ENCODE peak calls at places on chromosomes 5 and 9, in five cellular contexts. One of them, this sample, is unnamed.
A peak's percentile ranks its signal among the peaks of the same experiment; 100 is the strongest.

GRCh38 chr9:123011380-123011779 is 22.1 kb upstream of the GPR21 start:
- DNase-seq in effector memory CD4-positive, alpha-beta T cell: no peak
- DNase-seq in neuronal stem cell: no peak
- DNase-seq in endothelial cell of umbilical vein: no peak
- DNase-seq in pancreas: no peak
- DNase-seq in this sample: no peak

GRCh38 chr5:104998169-104998568 is 1435.6 kb upstream of the NUDT12 start:
- DNase-seq in effector memory CD4-positive, alpha-beta T cell: no peak
- DNase-seq in neuronal stem cell: no peak
- DNase-seq in endothelial cell of umbilical vein: no peak
- DNase-seq in pancreas: no peak
- DNase-seq in this sample: no peak

GRCh38 chr5:77871946-77872345 is 95.8 kb upstream of the TBCA start:
- DNase-seq in neuronal stem cell: no peak
- DNase-seq in endothelial cell of umbilical vein: no peak
- DNase-seq in pancreas: no peak
- DNase-seq in effector memory CD4-positive, alpha-beta T cell: no peak
- DNase-seq in this sample: no peak

GRCh38 chr9:128684325-128685021 is 4.5 kb upstream of the SET start:
- DNase-seq in neuronal stem cell: peak; percentile 63
- DNase-seq in pancreas: peak; percentile 94
- DNase-seq in effector memory CD4-positive, alpha-beta T cell: peak; percentile 55
- DNase-seq in endothelial cell of umbilical vein: peak; percentile 76
- DNase-seq in this sample: peak; percentile 72

GRCh38 chr9:15935661-15936315 is 382.9 kb downstream of the CCDC171 start:
- DNase-seq in endothelial cell of umbilical vein: no peak
- DNase-seq in effector memory CD4-positive, alpha-beta T cell: no peak
- DNase-seq in pancreas: no peak
- DNase-seq in neuronal stem cell: no peak
- DNase-seq in this sample: no peak

GRCh38 chr5:140734354-140734753 is 34.1 kb downstream of the ZMAT2 start:
- DNase-seq in pancreas: no peak
- DNase-seq in endothelial cell of umbilical vein: no peak
- DNase-seq in effector memory CD4-positive, alpha-beta T cell: no peak
- DNase-seq in neuronal stem cell: no peak
- DNase-seq in this sample: no peak

GRCh38 chr9:130680836-130681768 is 12.5 kb upstream of the EXOSC2 start:
- DNase-seq in effector memory CD4-positive, alpha-beta T cell: peak; percentile 26
- DNase-seq in neuronal stem cell: no peak
- DNase-seq in endothelial cell of umbilical vein: peak; percentile 88
- DNase-seq in pancreas: peak; percentile 93
- DNase-seq in this sample: no peak

GRCh38 chr5:171867786-171868185 is 82.2 kb downstream of the SMIM23 start:
- DNase-seq in neuronal stem cell: no peak
- DNase-seq in pancreas: no peak
- DNase-seq in endothelial cell of umbilical vein: peak; percentile 40
- DNase-seq in effector memory CD4-positive, alpha-beta T cell: no peak
- DNase-seq in this sample: no peak

GRCh38 chr9:114953917-114954316 is 23.5 kb upstream of the TNFSF8 start:
- DNase-seq in endothelial cell of umbilical vein: no peak
- DNase-seq in neuronal stem cell: no peak
- DNase-seq in effector memory CD4-positive, alpha-beta T cell: no peak
- DNase-seq in pancreas: no peak
- DNase-seq in this sample: no peak

GRCh38 chr9:15642369-15642962 is 89.6 kb downstream of the CCDC171 start:
- DNase-seq in endothelial cell of umbilical vein: peak; percentile 59
- DNase-seq in effector memory CD4-positive, alpha-beta T cell: no peak
- DNase-seq in neuronal stem cell: no peak
- DNase-seq in pancreas: no peak
- DNase-seq in this sample: no peak

GRCh38 chr5:111762895-111763294 is 5.9 kb upstream of the NREP start:
- DNase-seq in effector memory CD4-positive, alpha-beta T cell: no peak
- DNase-seq in pancreas: no peak
- DNase-seq in endothelial cell of umbilical vein: peak; percentile 68
- DNase-seq in neuronal stem cell: no peak
- DNase-seq in this sample: no peak

GRCh38 chr9:105243015-105243686 is 1.3 kb upstream of the SLC44A1 start:
- DNase-seq in effector memory CD4-positive, alpha-beta T cell: no peak
- DNase-seq in neuronal stem cell: no peak
- DNase-seq in pancreas: no peak
- DNase-seq in endothelial cell of umbilical vein: peak; percentile 78
- DNase-seq in this sample: no peak
- H3K4me3 ChIP-seq in effector memory CD4-positive, alpha-beta T cell: no peak overlapping the region
- H3K4me3 ChIP-seq in neuronal stem cell: no peak overlapping the region
- H3K4me3 ChIP-seq in pancreas: no peak overlapping the region
- H3K4me3 ChIP-seq in endothelial cell of umbilical vein: peak overlapping the region; percentile 24
- H3K4me3 ChIP-seq in this sample: no peak overlapping the region

GRCh38 chr5:148834689-148835088 is 8.3 kb downstream of the ADRB2 start:
- DNase-seq in pancreas: no peak
- DNase-seq in endothelial cell of umbilical vein: no peak
- DNase-seq in effector memory CD4-positive, alpha-beta T cell: no peak
- DNase-seq in neuronal stem cell: no peak
- DNase-seq in this sample: no peak

GRCh38 chr5:148831590-148832565 is 5.5 kb downstream of the ADRB2 start:
- DNase-seq in endothelial cell of umbilical vein: no peak
- DNase-seq in pancreas: no peak
- DNase-seq in effector memory CD4-positive, alpha-beta T cell: no peak
- DNase-seq in neuronal stem cell: no peak
- DNase-seq in this sample: peak; percentile 62

GRCh38 chr5:148830220-148830619 is 3.8 kb downstream of the ADRB2 start:
- DNase-seq in pancreas: no peak
- DNase-seq in neuronal stem cell: no peak
- DNase-seq in endothelial cell of umbilical vein: no peak
- DNase-seq in effector memory CD4-positive, alpha-beta T cell: no peak
- DNase-seq in this sample: no peak

GRCh38 chr5:148833925-148834324 is 7.5 kb downstream of the ADRB2 start:
- DNase-seq in neuronal stem cell: no peak
- DNase-seq in pancreas: no peak
- DNase-seq in effector memory CD4-positive, alpha-beta T cell: no peak
- DNase-seq in endothelial cell of umbilical vein: no peak
- DNase-seq in this sample: no peak

GRCh38 chr5:148833122-148833521 is 6.7 kb downstream of the ADRB2 start:
- DNase-seq in neuronal stem cell: no peak
- DNase-seq in endothelial cell of umbilical vein: no peak
- DNase-seq in pancreas: no peak
- DNase-seq in effector memory CD4-positive, alpha-beta T cell: no peak
- DNase-seq in this sample: no peak
- H3K4me3 ChIP-seq in neuronal stem cell: no peak overlapping the region
- H3K4me3 ChIP-seq in endothelial cell of umbilical vein: no peak overlapping the region
- H3K4me3 ChIP-seq in pancreas: no peak overlapping the region
- H3K4me3 ChIP-seq in effector memory CD4-positive, alpha-beta T cell: no peak overlapping the region
- H3K4me3 ChIP-seq in this sample: no peak overlapping the region

GRCh38 chr9:134379774-134380431 is 53.6 kb downstream of the RXRA start:
- DNase-seq in effector memory CD4-positive, alpha-beta T cell: no peak
- DNase-seq in endothelial cell of umbilical vein: no peak
- DNase-seq in neuronal stem cell: no peak
- DNase-seq in pancreas: no peak
- DNase-seq in this sample: no peak
- H3K4me3 ChIP-seq in effector memory CD4-positive, alpha-beta T cell: no peak overlapping the region
- H3K4me3 ChIP-seq in endothelial cell of umbilical vein: no peak overlapping the region
- H3K4me3 ChIP-seq in neuronal stem cell: no peak overlapping the region
- H3K4me3 ChIP-seq in pancreas: no peak overlapping the region
- H3K4me3 ChIP-seq in this sample: no peak overlapping the region

GRCh38 chr9:134991808-134992754 is 74.4 kb upstream of the FCN1 start:
- DNase-seq in endothelial cell of umbilical vein: no peak
- DNase-seq in pancreas: no peak
- DNase-seq in effector memory CD4-positive, alpha-beta T cell: no peak
- DNase-seq in neuronal stem cell: no peak
- DNase-seq in this sample: no peak
- H3K4me3 ChIP-seq in endothelial cell of umbilical vein: no peak overlapping the region
- H3K4me3 ChIP-seq in pancreas: no peak overlapping the region
- H3K4me3 ChIP-seq in effector memory CD4-positive, alpha-beta T cell: no peak overlapping the region
- H3K4me3 ChIP-seq in neuronal stem cell: no peak overlapping the region
- H3K4me3 ChIP-seq in this sample: no peak overlapping the region

GRCh38 chr5:107542831-107543231 is 127.9 kb downstream of the EFNA5 start:
- DNase-seq in pancreas: peak; percentile 78
- DNase-seq in neuronal stem cell: no peak
- DNase-seq in endothelial cell of umbilical vein: peak; percentile 76
- DNase-seq in effector memory CD4-positive, alpha-beta T cell: no peak
- DNase-seq in this sample: no peak

GRCh38 chr5:107544476-107544875 is 126.3 kb downstream of the EFNA5 start:
- DNase-seq in neuronal stem cell: no peak
- DNase-seq in endothelial cell of umbilical vein: no peak
- DNase-seq in effector memory CD4-positive, alpha-beta T cell: no peak
- DNase-seq in pancreas: no peak
- DNase-seq in this sample: no peak

GRCh38 chr5:107541400-107541799 is 129.3 kb downstream of the EFNA5 start:
- DNase-seq in endothelial cell of umbilical vein: peak; percentile 34
- DNase-seq in pancreas: no peak
- DNase-seq in neuronal stem cell: no peak
- DNase-seq in effector memory CD4-positive, alpha-beta T cell: no peak
- DNase-seq in this sample: no peak

GRCh38 chr5:107543868-107544267 is 126.9 kb downstream of the EFNA5 start:
- DNase-seq in effector memory CD4-positive, alpha-beta T cell: no peak
- DNase-seq in pancreas: no peak
- DNase-seq in neuronal stem cell: no peak
- DNase-seq in endothelial cell of umbilical vein: no peak
- DNase-seq in this sample: no peak

GRCh38 chr5:107542428-107542827 is 128.3 kb downstream of the EFNA5 start:
- DNase-seq in neuronal stem cell: no peak
- DNase-seq in endothelial cell of umbilical vein: peak; percentile 98
- DNase-seq in effector memory CD4-positive, alpha-beta T cell: no peak
- DNase-seq in pancreas: peak; percentile 86
- DNase-seq in this sample: no peak
- H3K4me3 ChIP-seq in neuronal stem cell: no peak overlapping the region
- H3K4me3 ChIP-seq in endothelial cell of umbilical vein: peak overlapping the region; percentile 55
- H3K4me3 ChIP-seq in effector memory CD4-positive, alpha-beta T cell: no peak overlapping the region
- H3K4me3 ChIP-seq in pancreas: peak overlapping the region; percentile 4
- H3K4me3 ChIP-seq in this sample: no peak overlapping the region